ENCODE peak calls at places on chromosome 17, in seven cellular contexts. One of them, this sample, is unnamed.

GRCh38 chr17:77535435-77535834 is 394.7 kb downstream of the SEC14L1 start:
- DNase-seq in cardiac muscle cell: no peak
- DNase-seq in hepatocyte: peak
- DNase-seq in GM12865: no peak
- DNase-seq in prostate gland: peak
- DNase-seq in AG09309: no peak
- DNase-seq in heart right ventricle: no peak
- DNase-seq in this sample: no peak

GRCh38 chr17:63848834-63849689 is 6.6 kb upstream of the SMARCD2 start:
- DNase-seq in cardiac muscle cell: peak
- DNase-seq in AG09309: peak
- DNase-seq in prostate gland: peak
- DNase-seq in heart right ventricle: peak
- DNase-seq in hepatocyte: peak
- DNase-seq in GM12865: peak
- DNase-seq in this sample: no peak

GRCh38 chr17:37492167-37492566 is 2.5 kb downstream of the DUSP14 start:
- DNase-seq in heart right ventricle: no peak
- DNase-seq in cardiac muscle cell: no peak
- DNase-seq in hepatocyte: no peak
- DNase-seq in GM12865: no peak
- DNase-seq in prostate gland: no peak
- DNase-seq in AG09309: no peak
- DNase-seq in this sample: no peak

GRCh38 chr17:14095630-14096029 is 26.3 kb downstream of the COX10 start:
- DNase-seq in prostate gland: no peak
- DNase-seq in hepatocyte: no peak
- DNase-seq in GM12865: no peak
- DNase-seq in cardiac muscle cell: no peak
- DNase-seq in heart right ventricle: no peak
- DNase-seq in AG09309: no peak
- DNase-seq in this sample: no peak

GRCh38 chr17:56917559-56918296 is 3.9 kb upstream of the TRIM25 start:
- DNase-seq in prostate gland: no peak
- DNase-seq in hepatocyte: no peak
- DNase-seq in cardiac muscle cell: no peak
- DNase-seq in heart right ventricle: no peak
- DNase-seq in AG09309: no peak
- DNase-seq in GM12865: no peak
- DNase-seq in this sample: no peak

GRCh38 chr17:1256699-1257098 is 13.5 kb upstream of the BHLHA9 start:
- DNase-seq in prostate gland: no peak
- DNase-seq in AG09309: no peak
- DNase-seq in cardiac muscle cell: no peak
- DNase-seq in heart right ventricle: no peak
- DNase-seq in GM12865: no peak
- DNase-seq in hepatocyte: no peak
- DNase-seq in this sample: no peak

GRCh38 chr17:69516911-69517310 is 102.4 kb downstream of the MAP2K6 start:
- DNase-seq in hepatocyte: no peak
- DNase-seq in AG09309: no peak
- DNase-seq in prostate gland: no peak
- DNase-seq in GM12865: peak
- DNase-seq in cardiac muscle cell: no peak
- DNase-seq in heart right ventricle: no peak
- DNase-seq in this sample: no peak

GRCh38 chr17:27871407-27871806 is 21.8 kb downstream of the LYRM9 start:
- DNase-seq in GM12865: no peak
- DNase-seq in AG09309: no peak
- DNase-seq in heart right ventricle: no peak
- DNase-seq in prostate gland: peak
- DNase-seq in hepatocyte: no peak
- DNase-seq in cardiac muscle cell: no peak
- DNase-seq in this sample: no peak

GRCh38 chr17:77942111-77942988 is 16.2 kb upstream of the TNRC6C start:
- DNase-seq in cardiac muscle cell: no peak
- DNase-seq in heart right ventricle: no peak
- DNase-seq in GM12865: no peak
- DNase-seq in prostate gland: peak
- DNase-seq in AG09309: no peak
- DNase-seq in hepatocyte: no peak
- DNase-seq in this sample: no peak

GRCh38 chr17:58394534-58395223 is 22.7 kb downstream of the RNF43 start:
- DNase-seq in GM12865: no peak
- DNase-seq in AG09309: no peak
- DNase-seq in hepatocyte: no peak
- DNase-seq in heart right ventricle: no peak
- DNase-seq in cardiac muscle cell: no peak
- DNase-seq in prostate gland: no peak
- DNase-seq in this sample: no peak

GRCh38 chr17:9472541-9472940 is 103.1 kb downstream of the STX8 start:
- DNase-seq in cardiac muscle cell: no peak
- DNase-seq in GM12865: no peak
- DNase-seq in hepatocyte: no peak
- DNase-seq in heart right ventricle: peak
- DNase-seq in AG09309: no peak
- DNase-seq in prostate gland: no peak
- DNase-seq in this sample: no peak

GRCh38 chr17:6097005-6097279 is 26.8 kb downstream of the WSCD1 start:
- DNase-seq in AG09309: no peak
- DNase-seq in GM12865: no peak
- DNase-seq in hepatocyte: no peak
- DNase-seq in prostate gland: no peak
- DNase-seq in cardiac muscle cell: no peak
- DNase-seq in heart right ventricle: no peak
- DNase-seq in this sample: no peak

GRCh38 chr17:16398270-16399267 is 16.8 kb upstream of the TRPV2 start:
- DNase-seq in heart right ventricle: no peak
- DNase-seq in AG09309: no peak
- DNase-seq in prostate gland: no peak
- DNase-seq in cardiac muscle cell: no peak
- DNase-seq in GM12865: peak
- DNase-seq in hepatocyte: no peak
- DNase-seq in this sample: no peak

GRCh38 chr17:1294157-1294717 is 14.8 kb downstream of the TRARG1 start:
- DNase-seq in cardiac muscle cell: no peak
- DNase-seq in prostate gland: no peak
- DNase-seq in GM12865: peak
- DNase-seq in AG09309: no peak
- DNase-seq in hepatocyte: no peak
- DNase-seq in heart right ventricle: no peak
- DNase-seq in this sample: no peak

GRCh38 chr17:35786941-35787432 is 8.5 kb downstream of the MMP28 start:
- DNase-seq in GM12865: no peak
- DNase-seq in AG09309: no peak
- DNase-seq in heart right ventricle: no peak
- DNase-seq in cardiac muscle cell: peak
- DNase-seq in hepatocyte: peak
- DNase-seq in prostate gland: no peak
- DNase-seq in this sample: no peak

GRCh38 chr17:69773081-69773480 is 301.9 kb upstream of the KCNJ16 start:
- DNase-seq in GM12865: no peak
- DNase-seq in hepatocyte: no peak
- DNase-seq in prostate gland: no peak
- DNase-seq in cardiac muscle cell: no peak
- DNase-seq in heart right ventricle: no peak
- DNase-seq in AG09309: no peak
- DNase-seq in this sample: no peak

GRCh38 chr17:5115673-5116651 is at the start of gene USP6:
- DNase-seq in prostate gland: no peak
- DNase-seq in cardiac muscle cell: no peak
- DNase-seq in GM12865: no peak
- DNase-seq in hepatocyte: no peak
- DNase-seq in heart right ventricle: peak
- DNase-seq in AG09309: no peak
- DNase-seq in this sample: no peak

GRCh38 chr17:81367171-81367570 is 28.1 kb upstream of the BAHCC1 start:
- DNase-seq in AG09309: no peak
- DNase-seq in GM12865: no peak
- DNase-seq in hepatocyte: no peak
- DNase-seq in prostate gland: no peak
- DNase-seq in cardiac muscle cell: no peak
- DNase-seq in heart right ventricle: no peak
- DNase-seq in this sample: no peak

GRCh38 chr17:81365601-81366585 is 29.4 kb upstream of the BAHCC1 start:
- DNase-seq in heart right ventricle: no peak
- DNase-seq in AG09309: no peak
- DNase-seq in GM12865: peak
- DNase-seq in prostate gland: peak
- DNase-seq in cardiac muscle cell: no peak
- DNase-seq in hepatocyte: peak
- DNase-seq in this sample: no peak

GRCh38 chr17:81366648-81367047 is 28.6 kb upstream of the BAHCC1 start:
- DNase-seq in heart right ventricle: no peak
- DNase-seq in prostate gland: no peak
- DNase-seq in cardiac muscle cell: no peak
- DNase-seq in GM12865: no peak
- DNase-seq in AG09309: no peak
- DNase-seq in hepatocyte: no peak
- DNase-seq in this sample: no peak

GRCh38 chr17:81365148-81365600 is 30.1 kb upstream of the BAHCC1 start:
- DNase-seq in prostate gland: peak
- DNase-seq in GM12865: no peak
- DNase-seq in cardiac muscle cell: peak
- DNase-seq in AG09309: no peak
- DNase-seq in heart right ventricle: peak
- DNase-seq in hepatocyte: peak
- DNase-seq in this sample: no peak

DNA sequence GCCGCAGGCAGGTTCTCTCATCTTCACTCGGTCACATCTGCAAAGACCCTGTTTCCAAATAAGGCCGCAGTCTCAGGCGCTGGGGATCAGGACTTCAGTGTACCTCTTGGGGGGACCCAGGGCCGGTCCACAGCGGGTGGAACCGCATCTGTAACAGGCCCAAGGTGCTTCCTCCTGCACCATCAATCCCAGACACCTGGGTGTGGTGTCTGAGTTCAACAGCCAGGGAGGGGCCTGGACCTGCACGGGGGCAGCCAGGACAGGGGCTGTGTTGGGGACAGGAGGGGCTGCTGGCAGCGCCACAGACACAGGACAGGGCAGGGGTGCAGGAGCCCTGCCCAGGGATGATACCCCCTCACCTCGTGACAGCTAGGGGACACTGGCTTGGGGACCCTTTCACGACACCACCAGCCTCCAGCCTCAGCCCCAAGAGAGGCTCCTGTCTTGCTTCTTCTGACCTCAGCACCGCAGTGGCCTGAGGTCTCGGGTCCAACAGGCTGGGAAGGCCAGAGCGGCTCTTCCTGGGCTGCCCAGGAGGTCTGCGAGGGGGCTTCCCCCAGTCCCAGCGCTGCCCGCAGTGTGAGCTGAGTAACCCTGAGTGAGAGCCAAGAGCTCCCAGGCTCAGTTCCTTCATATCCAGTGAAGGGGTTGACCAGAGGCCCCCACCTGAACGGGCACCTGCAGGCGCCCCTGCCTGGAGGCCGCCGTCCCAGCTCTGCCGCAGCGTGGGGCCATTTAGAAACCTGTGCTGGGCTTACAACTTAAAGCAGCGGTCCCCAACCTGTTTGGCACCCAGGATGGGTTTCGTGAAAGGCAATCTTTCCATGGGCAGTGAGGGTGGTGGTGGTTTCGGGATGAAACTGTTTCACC is 30.7 kb upstream of the BAHCC1 start:
- DNase-seq in cardiac muscle cell: no peak
- DNase-seq in AG09309: no peak
- DNase-seq in prostate gland: no peak
- DNase-seq in heart right ventricle: no peak
- DNase-seq in GM12865: no peak
- DNase-seq in hepatocyte: no peak
- DNase-seq in this sample: no peak
- H3K4me3 ChIP-seq in cardiac muscle cell: no peak
- H3K4me3 ChIP-seq in AG09309: no peak
- H3K4me3 ChIP-seq in prostate gland: no peak
- H3K4me3 ChIP-seq in heart right ventricle: peak
- H3K4me3 ChIP-seq in GM12865: no peak
- H3K4me3 ChIP-seq in hepatocyte: no peak
- H3K4me3 ChIP-seq in this sample: peak

DNA sequence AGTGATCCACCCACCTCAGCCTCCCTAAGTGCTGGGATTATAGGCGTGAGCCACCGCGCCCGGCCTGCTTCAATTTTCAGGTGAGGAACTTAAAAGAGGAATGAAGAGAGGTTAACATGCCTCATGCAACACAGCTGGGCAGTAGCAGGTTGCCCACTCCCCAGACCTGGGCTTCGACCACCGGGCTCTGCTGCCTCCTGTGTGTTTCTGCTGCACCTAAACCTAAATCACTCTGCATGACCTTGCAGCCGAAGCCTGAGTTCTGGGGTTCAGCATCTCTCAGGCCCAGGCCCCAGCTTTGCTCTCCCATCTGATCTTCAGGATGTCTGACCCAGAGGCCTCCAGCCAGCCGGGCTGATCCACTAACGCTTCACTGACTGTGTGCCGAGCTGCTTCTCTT is 112.6 kb downstream of the OR1D5 start:
- DNase-seq in prostate gland: no peak
- DNase-seq in AG09309: no peak
- DNase-seq in GM12865: no peak
- DNase-seq in heart right ventricle: no peak
- DNase-seq in cardiac muscle cell: no peak
- DNase-seq in hepatocyte: no peak
- DNase-seq in this sample: no peak
- TF ChIP-seq CTCF in prostate gland: no peak
- TF ChIP-seq CTCF in AG09309: no peak
- TF ChIP-seq CTCF in GM12865: no peak
- TF ChIP-seq CTCF in heart right ventricle: no peak
- TF ChIP-seq CTCF in cardiac muscle cell: no peak
- TF ChIP-seq CTCF in hepatocyte: no peak
- TF ChIP-seq CTCF in this sample: no peak

DNA sequence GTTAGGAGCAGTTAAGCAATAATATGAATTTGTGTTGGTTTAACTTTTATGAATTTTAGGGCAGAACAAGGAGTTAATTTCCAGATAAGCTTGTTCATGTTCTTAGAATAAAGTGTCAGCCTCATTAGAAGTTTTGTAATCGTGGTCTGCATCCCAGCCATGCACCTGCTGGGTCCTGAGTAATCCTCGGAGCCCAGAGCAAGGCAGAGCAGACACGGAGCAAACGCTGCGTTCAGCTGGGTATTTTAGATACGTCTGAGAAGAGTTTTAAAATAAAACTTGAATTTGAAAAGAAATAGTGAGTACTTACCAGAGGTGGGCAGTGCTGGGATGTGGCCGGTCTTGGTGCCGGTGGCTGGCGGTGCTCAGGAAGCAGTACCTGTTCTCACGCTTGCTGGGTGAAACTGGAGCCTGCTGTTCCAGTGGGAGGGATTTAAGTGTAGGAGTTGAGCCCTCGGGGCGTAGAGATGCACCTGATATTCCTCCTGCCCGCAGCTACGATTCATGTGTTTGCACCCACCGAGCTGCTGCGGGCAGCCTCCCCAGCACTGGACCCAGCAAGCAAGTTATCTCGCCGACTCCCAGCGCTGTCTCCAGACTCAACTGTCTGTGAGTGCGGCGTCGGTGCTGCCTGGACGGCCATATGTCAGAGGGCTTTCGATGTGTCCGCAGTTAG is at the start of gene ZNF750:
- DNase-seq in cardiac muscle cell: no peak
- DNase-seq in AG09309: no peak
- DNase-seq in heart right ventricle: no peak
- DNase-seq in hepatocyte: no peak
- DNase-seq in prostate gland: peak
- DNase-seq in GM12865: no peak
- DNase-seq in this sample: no peak
- H3K4me3 ChIP-seq in cardiac muscle cell: no peak
- H3K4me3 ChIP-seq in AG09309: no peak
- H3K4me3 ChIP-seq in heart right ventricle: no peak
- H3K4me3 ChIP-seq in hepatocyte: no peak
- H3K4me3 ChIP-seq in prostate gland: peak
- H3K4me3 ChIP-seq in GM12865: no peak
- H3K4me3 ChIP-seq in this sample: no peak

GRCh38 chr17:45451131-45451530 is 18.5 kb upstream of the ARHGAP27 start:
- DNase-seq in prostate gland: no peak
- DNase-seq in hepatocyte: no peak
- DNase-seq in heart right ventricle: no peak
- DNase-seq in cardiac muscle cell: no peak
- DNase-seq in GM12865: no peak
- DNase-seq in AG09309: no peak
- DNase-seq in this sample: no peak
- TF ChIP-seq CTCF in prostate gland: no peak
- TF ChIP-seq CTCF in hepatocyte: no peak
- TF ChIP-seq CTCF in heart right ventricle: no peak
- TF ChIP-seq CTCF in cardiac muscle cell: no peak
- TF ChIP-seq CTCF in GM12865: no peak
- TF ChIP-seq CTCF in AG09309: peak
- TF ChIP-seq CTCF in this sample: no peak

This sample was measured in AG04449.